ENCODE peak calls at places on chromosomes 7 and 10, in seven cellular contexts. One of them, this sample, is unnamed.
A peak's percentile ranks its signal among the peaks of the same experiment; 100 is the strongest.

GRCh38 chr7:14504134-14504533 is 398.4 kb downstream of the DGKB start:
- DNase-seq in body of pancreas: no peak
- DNase-seq in left ventricle myocardium inferior: no peak
- DNase-seq in fibroblast of lung: no peak
- DNase-seq in stomach: no peak
- DNase-seq in AG10803: no peak
- DNase-seq in AG04450: no peak
- DNase-seq in this sample: no peak

GRCh38 chr10:131167036-131167860 is 144.3 kb downstream of the TCERG1L start:
- DNase-seq in body of pancreas: no peak
- DNase-seq in stomach: peak; percentile 21
- DNase-seq in left ventricle myocardium inferior: no peak
- DNase-seq in AG04450: no peak
- DNase-seq in fibroblast of lung: no peak
- DNase-seq in AG10803: no peak
- DNase-seq in this sample: no peak

GRCh38 chr7:148121426-148121825 is 469.1 kb upstream of the C7orf33 start:
- DNase-seq in AG04450: no peak
- DNase-seq in fibroblast of lung: no peak
- DNase-seq in left ventricle myocardium inferior: no peak
- DNase-seq in AG10803: no peak
- DNase-seq in body of pancreas: no peak
- DNase-seq in stomach: no peak
- DNase-seq in this sample: no peak

GRCh38 chr7:40073239-40073638 is 61.2 kb downstream of the MPLKIP start:
- DNase-seq in AG10803: no peak
- DNase-seq in body of pancreas: no peak
- DNase-seq in stomach: no peak
- DNase-seq in AG04450: no peak
- DNase-seq in fibroblast of lung: no peak
- DNase-seq in left ventricle myocardium inferior: no peak
- DNase-seq in this sample: no peak

GRCh38 chr7:28037220-28038010 is 143.2 kb downstream of the JAZF1 start:
- DNase-seq in AG10803: peak; percentile 95
- DNase-seq in left ventricle myocardium inferior: no peak
- DNase-seq in body of pancreas: no peak
- DNase-seq in fibroblast of lung: peak; percentile 98
- DNase-seq in AG04450: peak; percentile 83
- DNase-seq in stomach: no peak
- DNase-seq in this sample: peak; percentile 89

GRCh38 chr7:30926323-30926722 is 14.7 kb downstream of the AQP1 start:
- DNase-seq in body of pancreas: peak; percentile 11
- DNase-seq in AG10803: no peak
- DNase-seq in AG04450: no peak
- DNase-seq in fibroblast of lung: no peak
- DNase-seq in stomach: peak; percentile 18
- DNase-seq in left ventricle myocardium inferior: no peak
- DNase-seq in this sample: no peak

GRCh38 chr7:84578825-84579224 is 384.2 kb upstream of the SEMA3A start:
- DNase-seq in stomach: no peak
- DNase-seq in fibroblast of lung: no peak
- DNase-seq in AG04450: no peak
- DNase-seq in body of pancreas: no peak
- DNase-seq in left ventricle myocardium inferior: no peak
- DNase-seq in AG10803: no peak
- DNase-seq in this sample: no peak

GRCh38 chr7:132398253-132398913 is 177.9 kb downstream of the PLXNA4 start:
- DNase-seq in AG04450: no peak
- DNase-seq in AG10803: no peak
- DNase-seq in body of pancreas: no peak
- DNase-seq in stomach: no peak
- DNase-seq in left ventricle myocardium inferior: no peak
- DNase-seq in fibroblast of lung: no peak
- DNase-seq in this sample: no peak

GRCh38 chr10:59337254-59337653 is 25.1 kb downstream of the FAM13C start:
- DNase-seq in fibroblast of lung: peak; percentile 91
- DNase-seq in body of pancreas: peak; percentile 37
- DNase-seq in AG04450: peak; percentile 26
- DNase-seq in left ventricle myocardium inferior: no peak
- DNase-seq in AG10803: peak; percentile 85
- DNase-seq in stomach: peak; percentile 28
- DNase-seq in this sample: peak; percentile 55

GRCh38 chr7:16271990-16272665 is 149.2 kb downstream of the CRPPA start:
- DNase-seq in left ventricle myocardium inferior: no peak
- DNase-seq in AG04450: no peak
- DNase-seq in stomach: no peak
- DNase-seq in fibroblast of lung: peak; percentile 69
- DNase-seq in body of pancreas: no peak
- DNase-seq in AG10803: peak; percentile 18
- DNase-seq in this sample: no peak

GRCh38 chr10:42975558-42976352 is 101.1 kb upstream of the RET start:
- DNase-seq in left ventricle myocardium inferior: no peak
- DNase-seq in AG10803: no peak
- DNase-seq in stomach: peak; percentile 11
- DNase-seq in AG04450: no peak
- DNase-seq in body of pancreas: peak; percentile 2
- DNase-seq in fibroblast of lung: no peak
- DNase-seq in this sample: no peak

GRCh38 chr7:113804475-113805130 is 114.2 kb downstream of the PPP1R3A start:
- DNase-seq in stomach: no peak
- DNase-seq in AG04450: no peak
- DNase-seq in body of pancreas: no peak
- DNase-seq in AG10803: no peak
- DNase-seq in left ventricle myocardium inferior: no peak
- DNase-seq in fibroblast of lung: peak; percentile 17
- DNase-seq in this sample: peak; percentile 33

GRCh38 chr10:49761201-49761788 is 828 bp downstream of the OGDHL start:
- DNase-seq in AG10803: no peak
- DNase-seq in AG04450: no peak
- DNase-seq in stomach: peak; percentile 16
- DNase-seq in body of pancreas: no peak
- DNase-seq in left ventricle myocardium inferior: no peak
- DNase-seq in fibroblast of lung: no peak
- DNase-seq in this sample: no peak

GRCh38 chr7:144452064-144452463 is 48.6 kb upstream of the NOBOX start:
- DNase-seq in AG04450: no peak
- DNase-seq in stomach: no peak
- DNase-seq in fibroblast of lung: no peak
- DNase-seq in left ventricle myocardium inferior: no peak
- DNase-seq in body of pancreas: no peak
- DNase-seq in AG10803: no peak
- DNase-seq in this sample: no peak

GRCh38 chr7:80900583-80901576 is 18.0 kb downstream of the SEMA3C start:
- DNase-seq in AG04450: no peak
- DNase-seq in fibroblast of lung: peak; percentile 84
- DNase-seq in body of pancreas: no peak
- DNase-seq in left ventricle myocardium inferior: no peak
- DNase-seq in AG10803: peak; percentile 71
- DNase-seq in stomach: no peak
- DNase-seq in this sample: peak; percentile 83

GRCh38 chr7:43735802-43736603 is 6.7 kb upstream of the COA1 start:
- DNase-seq in fibroblast of lung: peak; percentile 47
- DNase-seq in stomach: no peak
- DNase-seq in left ventricle myocardium inferior: no peak
- DNase-seq in AG04450: no peak
- DNase-seq in AG10803: no peak
- DNase-seq in body of pancreas: no peak
- DNase-seq in this sample: no peak

DNA sequence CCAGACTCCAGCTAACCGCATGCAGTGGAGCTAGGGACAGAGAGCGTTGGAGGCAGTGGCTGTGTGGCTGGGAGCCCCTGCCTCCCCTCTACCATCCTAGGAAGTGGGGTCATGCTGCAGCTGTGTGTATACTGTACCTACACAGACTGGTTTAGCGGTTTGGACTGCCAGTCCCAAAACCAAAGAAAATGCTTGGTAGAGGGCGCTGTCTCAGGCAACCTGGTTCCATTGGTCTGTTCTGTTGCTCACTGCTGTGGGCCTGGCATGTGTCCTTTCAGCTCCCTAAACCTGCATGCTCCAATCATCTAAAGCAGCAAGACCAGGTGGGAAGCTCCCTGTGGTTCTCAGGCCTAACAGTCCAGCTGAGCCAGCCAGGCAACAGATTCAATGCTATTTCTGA is 4.5 kb downstream of the RBP4 start:
- DNase-seq in stomach: no peak
- DNase-seq in body of pancreas: no peak
- DNase-seq in AG04450: no peak
- DNase-seq in fibroblast of lung: no peak
- DNase-seq in left ventricle myocardium inferior: no peak
- DNase-seq in AG10803: no peak
- DNase-seq in this sample: no peak
- TF ChIP-seq CTCF in stomach: no peak
- TF ChIP-seq CTCF in body of pancreas: no peak
- TF ChIP-seq CTCF in AG04450: no peak
- TF ChIP-seq CTCF in fibroblast of lung: no peak
- TF ChIP-seq CTCF in left ventricle myocardium inferior: no peak
- TF ChIP-seq CTCF in AG10803: no peak
- TF ChIP-seq CTCF in this sample: no peak

GRCh38 chr7:139180700-139181311 is 50.2 kb upstream of the UBN2 start:
- DNase-seq in fibroblast of lung: no peak
- DNase-seq in stomach: no peak
- DNase-seq in AG10803: no peak
- DNase-seq in AG04450: no peak
- DNase-seq in left ventricle myocardium inferior: no peak
- DNase-seq in body of pancreas: no peak
- DNase-seq in this sample: no peak

GRCh38 chr7:139182363-139182762 is 48.7 kb upstream of the UBN2 start:
- DNase-seq in body of pancreas: no peak
- DNase-seq in AG04450: no peak
- DNase-seq in left ventricle myocardium inferior: no peak
- DNase-seq in stomach: no peak
- DNase-seq in AG10803: no peak
- DNase-seq in fibroblast of lung: no peak
- DNase-seq in this sample: no peak

GRCh38 chr7:139183878-139184338 is 47.1 kb upstream of the UBN2 start:
- DNase-seq in fibroblast of lung: no peak
- DNase-seq in AG10803: no peak
- DNase-seq in body of pancreas: no peak
- DNase-seq in left ventricle myocardium inferior: no peak
- DNase-seq in AG04450: no peak
- DNase-seq in stomach: no peak
- DNase-seq in this sample: no peak

GRCh38 chr7:139177696-139178095 is 53.3 kb upstream of the UBN2 start:
- DNase-seq in AG10803: no peak
- DNase-seq in stomach: no peak
- DNase-seq in body of pancreas: no peak
- DNase-seq in fibroblast of lung: no peak
- DNase-seq in AG04450: no peak
- DNase-seq in left ventricle myocardium inferior: no peak
- DNase-seq in this sample: no peak

GRCh38 chr7:139181404-139181803 is 49.6 kb upstream of the UBN2 start:
- DNase-seq in AG10803: no peak
- DNase-seq in left ventricle myocardium inferior: no peak
- DNase-seq in body of pancreas: no peak
- DNase-seq in AG04450: no peak
- DNase-seq in stomach: no peak
- DNase-seq in fibroblast of lung: no peak
- DNase-seq in this sample: peak; percentile 56
- H3K4me3 ChIP-seq in AG10803: no peak overlapping the region
- H3K4me3 ChIP-seq in left ventricle myocardium inferior: no peak overlapping the region
- H3K4me3 ChIP-seq in body of pancreas: no peak overlapping the region
- H3K4me3 ChIP-seq in AG04450: no peak overlapping the region
- H3K4me3 ChIP-seq in stomach: no peak overlapping the region
- H3K4me3 ChIP-seq in fibroblast of lung: no peak overlapping the region
- H3K4me3 ChIP-seq in this sample: no peak overlapping the region

GRCh38 chr7:139699640-139700504 is 77.9 kb downstream of the HIPK2 start:
- DNase-seq in body of pancreas: no peak
- DNase-seq in AG04450: no peak
- DNase-seq in fibroblast of lung: peak; percentile 18
- DNase-seq in AG10803: no peak
- DNase-seq in stomach: peak; percentile 25
- DNase-seq in left ventricle myocardium inferior: no peak
- DNase-seq in this sample: no peak
- TF ChIP-seq CTCF in body of pancreas: no peak
- TF ChIP-seq CTCF in AG04450: no peak
- TF ChIP-seq CTCF in fibroblast of lung: no peak
- TF ChIP-seq CTCF in AG10803: no peak
- TF ChIP-seq CTCF in stomach: no peak
- TF ChIP-seq CTCF in left ventricle myocardium inferior: no peak
- TF ChIP-seq CTCF in this sample: no peak

DNA sequence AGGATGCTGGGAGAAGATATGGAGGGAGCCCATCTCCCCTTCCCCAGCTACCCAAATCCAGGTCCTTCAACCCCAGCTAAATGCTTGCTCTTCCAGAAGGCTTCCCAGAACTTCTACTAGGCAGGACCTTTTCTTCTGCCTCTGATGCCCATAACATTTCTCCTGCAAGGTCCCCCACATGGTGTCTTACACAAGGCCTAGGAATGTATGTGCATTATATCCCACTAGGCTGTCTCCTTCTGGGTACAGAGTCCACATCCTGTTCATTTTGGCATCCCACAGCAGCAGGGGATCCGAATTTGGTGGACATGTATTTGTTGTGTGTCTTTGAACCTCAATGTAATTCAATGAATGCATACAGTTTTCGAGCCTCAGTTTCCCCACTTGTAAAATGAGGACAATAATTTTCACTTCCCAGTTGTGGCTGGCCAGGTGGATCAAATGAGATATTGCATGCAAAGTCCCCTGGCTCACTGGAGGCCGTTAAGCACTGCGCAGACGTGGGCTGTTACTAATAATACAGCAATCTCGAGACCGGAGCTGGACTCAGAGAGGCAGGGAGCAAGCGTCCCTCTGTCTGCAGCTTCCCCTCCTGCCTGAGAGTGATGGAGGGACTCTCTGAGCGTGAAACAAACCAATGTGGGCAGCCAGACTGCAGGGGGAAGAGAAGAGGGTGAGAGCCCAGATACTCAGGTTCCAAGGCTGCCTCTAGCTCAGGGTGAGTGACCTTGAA is 18.6 kb upstream of the YWHAG start:
- DNase-seq in stomach: no peak
- DNase-seq in body of pancreas: no peak
- DNase-seq in AG04450: no peak
- DNase-seq in AG10803: peak; percentile 60
- DNase-seq in left ventricle myocardium inferior: no peak
- DNase-seq in fibroblast of lung: no peak
- DNase-seq in this sample: no peak
- H3K4me3 ChIP-seq in stomach: no peak overlapping the region
- H3K4me3 ChIP-seq in body of pancreas: no peak overlapping the region
- H3K4me3 ChIP-seq in AG04450: no peak overlapping the region
- H3K4me3 ChIP-seq in AG10803: no peak overlapping the region
- H3K4me3 ChIP-seq in left ventricle myocardium inferior: no peak overlapping the region
- H3K4me3 ChIP-seq in fibroblast of lung: no peak overlapping the region
- H3K4me3 ChIP-seq in this sample: no peak overlapping the region

GRCh38 chr7:134552105-134552504 is 3.2 kb downstream of the AKR1B15 start:
- DNase-seq in left ventricle myocardium inferior: no peak
- DNase-seq in body of pancreas: no peak
- DNase-seq in AG04450: no peak
- DNase-seq in stomach: peak; percentile 45
- DNase-seq in fibroblast of lung: no peak
- DNase-seq in AG10803: no peak
- DNase-seq in this sample: peak; percentile 52
- TF ChIP-seq CTCF in left ventricle myocardium inferior: no peak
- TF ChIP-seq CTCF in body of pancreas: no peak
- TF ChIP-seq CTCF in AG04450: peak; percentile 52
- TF ChIP-seq CTCF in stomach: no peak
- TF ChIP-seq CTCF in fibroblast of lung: peak; percentile 28
- TF ChIP-seq CTCF in AG10803: peak; percentile 24
- TF ChIP-seq CTCF in this sample: no peak

GRCh38 chr7:129166745-129167144 is 21.7 kb upstream of the SMO start:
- DNase-seq in AG04450: no peak
- DNase-seq in left ventricle myocardium inferior: no peak
- DNase-seq in AG10803: no peak
- DNase-seq in body of pancreas: no peak
- DNase-seq in stomach: no peak
- DNase-seq in fibroblast of lung: no peak
- DNase-seq in this sample: no peak
- H3K4me3 ChIP-seq in AG04450: no peak overlapping the region
- H3K4me3 ChIP-seq in left ventricle myocardium inferior: no peak overlapping the region
- H3K4me3 ChIP-seq in AG10803: no peak overlapping the region
- H3K4me3 ChIP-seq in body of pancreas: no peak overlapping the region
- H3K4me3 ChIP-seq in stomach: no peak overlapping the region
- H3K4me3 ChIP-seq in fibroblast of lung: no peak overlapping the region
- H3K4me3 ChIP-seq in this sample: no peak overlapping the region

This sample was measured in foreskin fibroblast.